ENCODE peak calls at places on chromosomes 13 and 19, in seven cellular contexts. O, P, V, K, N, X and R are unnamed samples.
A peak's percentile ranks its signal among the peaks of the same experiment; 100 is the strongest.

GRCh38 chr19:37980419-37980975 is 73.5 kb downstream of the SIPA1L3 start:
- DNase-seq in O (no peak), P (no peak), V (no peak), K (no peak), N (no peak), X (no peak), R (no peak)

GRCh38 chr13:99864627-99864990 is 107.0 kb downstream of the ZIC5 start:
- DNase-seq in O (no peak), P (no peak), V (no peak), K (no peak), N (no peak), X (no peak), R (no peak)

GRCh38 chr19:18508585-18508984 is 13.3 kb downstream of the ELL start:
- DNase-seq in O (no peak), P (no peak), V (no peak), K (no peak), N (no peak), X (no peak), R (no peak)

GRCh38 chr19:3142292-3142670 is 6.4 kb downstream of the GNA15 start:
- DNase-seq in O (no peak), P (no peak), V (no peak), K (no peak), N (no peak), X (no peak), R (no peak)

GRCh38 chr13:97242755-97243497 is 20.8 kb downstream of the MBNL2 start:
- DNase-seq in O (no peak), P (no peak), V (no peak), K (peak; percentile 81), N (no peak), X (no peak), R (no peak)

GRCh38 chr13:73572824-73573223 is 514.0 kb downstream of the KLF5 start:
- DNase-seq in O (no peak), P (no peak), V (no peak), K (no peak), N (no peak), X (no peak), R (no peak)

GRCh38 chr13:27174766-27175455 is 3.3 kb upstream of the USP12 start:
- DNase-seq in O (no peak), P (no peak), V (no peak), K (no peak), N (no peak), X (no peak), R (no peak)

GRCh38 chr19:7556696-7557315 is 21.3 kb downstream of the PNPLA6 start:
- DNase-seq in O (no peak), P (no peak), V (no peak), K (no peak), N (no peak), X (no peak), R (no peak)

GRCh38 chr13:44969858-44970484 is 19.3 kb downstream of the NUFIP1 start:
- DNase-seq in O (no peak), P (peak; percentile 32), V (peak; percentile 8), K (peak; percentile 1), N (peak; percentile 70), X (no peak), R (no peak)

GRCh38 chr19:3367572-3368440 is 1.4 kb downstream of the NFIC start:
- DNase-seq in O (no peak), P (no peak), V (no peak), K (no peak), N (no peak), X (no peak), R (no peak)

GRCh38 chr13:70523622-70524021 is 415.4 kb upstream of the KLHL1 start:
- DNase-seq in O (no peak), P (no peak), V (no peak), K (no peak), N (no peak), X (no peak), R (no peak)

GRCh38 chr13:90576067-90576466 is 771.4 kb upstream of the MIR17HG start:
- DNase-seq in O (no peak), P (no peak), V (no peak), K (no peak), N (no peak), X (no peak), R (no peak)

GRCh38 chr19:16076958-16077611 is 790 bp downstream of the TPM4 start:
- DNase-seq in O (no peak), P (peak; percentile 18), V (peak; percentile 3), K (peak; percentile 45), N (peak; percentile 55), X (no peak), R (peak; percentile 73)

GRCh38 chr13:112056284-112056727 is 10.6 kb upstream of the SOX1 start:
- DNase-seq in O (no peak), P (no peak), V (peak; percentile 69), K (no peak), N (no peak), X (no peak), R (no peak)

GRCh38 chr19:31110331-31110730 is 238.9 kb downstream of the TSHZ3 start:
- DNase-seq in O (no peak), P (no peak), V (no peak), K (no peak), N (peak; percentile 41), X (no peak), R (no peak)

GRCh38 chr19:2732157-2732725 is 7.6 kb downstream of the SLC39A3 start:
- DNase-seq in O (no peak), P (no peak), V (no peak), K (no peak), N (no peak), X (no peak), R (no peak)

GRCh38 chr19:53991224-53992113 is at the start of gene CACNG6:
- DNase-seq in O (peak; percentile 33), P (peak; percentile 9), V (no peak), K (no peak), N (peak; percentile 94), X (no peak), R (peak; percentile 71)

GRCh38 chr13:111153977-111154332 is 38.8 kb downstream of the ARHGEF7 start:
- DNase-seq in O (peak; percentile 34), P (peak; percentile 38), V (no peak), K (no peak), N (no peak), X (peak; percentile 23), R (no peak)

GRCh38 chr13:49093376-49093775 is 117.7 kb downstream of the FNDC3A start:
- DNase-seq in O (no peak), P (no peak), V (no peak), K (no peak), N (no peak), X (no peak), R (no peak)

GRCh38 chr13:113113846-113114271 is 8.3 kb downstream of the F7 start:
- DNase-seq in O (no peak), P (no peak), V (no peak), K (no peak), N (no peak), X (no peak), R (no peak)

GRCh38 chr13:72864142-72865035 is 82.5 kb downstream of the PIBF1 start:
- DNase-seq in O (no peak), P (no peak), V (no peak), K (no peak), N (no peak), X (no peak), R (no peak)

GRCh38 chr13:24692541-24692940 is 12.3 kb downstream of the ATP12A start:
- DNase-seq in O (no peak), P (no peak), V (no peak), K (no peak), N (no peak), X (no peak), R (no peak)

GRCh38 chr19:4305253-4305612 is 835 bp downstream of the FSD1 start:
- DNase-seq in O (no peak), P (no peak), V (no peak), K (no peak), N (no peak), X (no peak), R (no peak)

GRCh38 chr19:52716578-52716977 is 18.3 kb downstream of the ZNF611 start:
- DNase-seq in O (no peak), P (no peak), V (no peak), K (no peak), N (no peak), X (no peak), R (no peak)

GRCh38 chr19:13795595-13796300 is 505 bp downstream of the ZSWIM4 start:
- DNase-seq in O (no peak), P (peak; percentile 39), V (no peak), K (no peak), N (peak; percentile 30), X (no peak), R (no peak)

GRCh38 chr13:99407906-99408702 is 93.2 kb upstream of the TM9SF2 start:
- DNase-seq in O (no peak), P (no peak), V (no peak), K (no peak), N (no peak), X (no peak), R (no peak)

GRCh38 chr13:112345826-112346172 is 30.4 kb upstream of the SPACA7 start:
- DNase-seq in O (no peak), P (no peak), V (no peak), K (no peak), N (no peak), X (no peak), R (no peak)

GRCh38 chr19:30036154-30037129 is 94.4 kb downstream of the URI1 start:
- DNase-seq in O (no peak), P (no peak), V (no peak), K (no peak), N (no peak), X (no peak), R (no peak)